ENCODE peak calls at places on chromosomes 5 and 9, in eight cellular contexts. N is lower lobe of right lung; Q is CD8-positive, alpha-beta T cell; A is stimulated activated naive B cell treated with anti-CD40 and anti-IgM and Interleukin-4, amounts not matched to agents 10 μg/mL and 1 μg/mL and 100 μg/mL, for 72 hours; F is activated CD4-positive, alpha-beta T cell treated with anti-CD3 and anti-CD28 coated beads for 36 hours; J is stimulated activated effector memory CD8-positive, alpha-beta T cell treated with anti-CD3 and anti-CD28 coated beads, Interleukin-12 subunit alpha, Interleukin-12 subunit beta, amount 100 ng/mL, for 72 hours; X is naive B cell; H is mucosa of descending colon. M is an unnamed sample.

GRCh38 chr5:169561883-169562282 is 21.7 kb upstream of the SPDL1 start:
- ATAC-seq in Q (no peak), N (no peak), J (no peak), X (no peak), F (no peak), A (no peak), H (no peak), M (no peak)

GRCh38 chr5:75463726-75464125 is 47.7 kb downstream of the CERT1 start:
- ATAC-seq in N (peak), Q (no peak), H (no peak), A (no peak), X (no peak), F (no peak), J (no peak), M (no peak)

GRCh38 chr5:139653616-139654015 is 5.5 kb downstream of the CXXC5 start:
- ATAC-seq in N (no peak), J (no peak), Q (no peak), A (no peak), F (no peak), H (no peak), X (no peak), M (no peak)

GRCh38 chr5:3593771-3594513 is 1.7 kb upstream of the IRX1 start:
- ATAC-seq in F (no peak), A (no peak), H (no peak), Q (no peak), N (no peak), X (no peak), J (no peak), M (no peak)

GRCh38 chr9:20139755-20140154 is 350.9 kb upstream of the SLC24A2 start:
- ATAC-seq in H (no peak), A (no peak), Q (no peak), F (no peak), J (no peak), N (no peak), X (no peak), M (no peak)

GRCh38 chr5:45623855-45624254 is 72.3 kb downstream of the HCN1 start:
- ATAC-seq in J (no peak), A (no peak), H (no peak), Q (no peak), N (no peak), X (no peak), F (no peak), M (no peak)

GRCh38 chr5:5658226-5658625 is 235.7 kb downstream of the ICE1 start:
- ATAC-seq in X (no peak), H (peak), A (no peak), Q (no peak), J (no peak), F (no peak), N (peak), M (no peak)

GRCh38 chr9:92980085-92980745 is 32.9 kb downstream of the FGD3 start:
- ATAC-seq in A (peak), J (no peak), Q (peak), H (no peak), X (no peak), F (peak), N (no peak), M (no peak)

GRCh38 chr9:135969064-135969683 is 8.0 kb upstream of the UBAC1 start:
- ATAC-seq in H (no peak), N (no peak), X (no peak), A (no peak), F (no peak), J (no peak), Q (no peak), M (no peak)

GRCh38 chr9:71242081-71242480 is 120.7 kb upstream of the TRPM3 start:
- ATAC-seq in F (no peak), A (no peak), N (no peak), H (no peak), J (no peak), X (no peak), Q (no peak), M (no peak)